ENCODE peak calls at places on chromosomes 16 and 17, in nine cellular contexts. X is GM10248; O is PC-9; H is mammary epithelial cell; A is fibroblast of lung; B is left ventricle myocardium inferior; I is CD4-positive, alpha-beta T cell; Y is AG10803; P is testis. L is an unnamed sample.
A peak's percentile ranks its signal among the peaks of the same experiment; 100 is the strongest.

GRCh38 chr16:56005958-56006357 is 130.8 kb upstream of the CES5A start:
- DNase-seq in X (no peak), O (no peak), H (no peak), A (no peak), B (no peak), I (no peak), Y (no peak), P (no peak), L (no peak)

GRCh38 chr17:55817273-55817709 is 66.4 kb downstream of the PCTP start:
- DNase-seq in X (no peak), O (no peak), H (no peak), A (no peak), B (no peak), I (no peak), Y (no peak), P (no peak), L (no peak)

GRCh38 chr17:43446773-43447172 is 37.0 kb upstream of the DHX8 start:
- DNase-seq in X (no peak), O (no peak), H (no peak), A (no peak), B (no peak), I (no peak), Y (no peak), P (no peak), L (no peak)

GRCh38 chr16:720507-720989 is 398 bp upstream of the ANTKMT start:
- DNase-seq in X (peak; percentile 74), O (no peak), H (no peak), A (peak; percentile 59), B (peak; percentile 46), I (no peak), Y (peak; percentile 59), P (peak; percentile 57), L (peak; percentile 39)

GRCh38 chr16:81473561-81473960 is 29.0 kb downstream of the CMIP start:
- DNase-seq in X (no peak), O (no peak), H (no peak), A (peak; percentile 75), B (peak; percentile 25), I (no peak), Y (no peak), P (no peak), L (no peak)

GRCh38 chr16:27408012-27408601 is 6.1 kb downstream of the IL21R start:
- DNase-seq in X (peak; percentile 57), O (no peak), H (peak; percentile 65), A (peak; percentile 65), B (no peak), I (no peak), Y (peak; percentile 42), P (no peak), L (peak; percentile 66)

GRCh38 chr16:21568502-21569189 is 30.7 kb upstream of the METTL9 start:
- DNase-seq in X (no peak), O (peak; percentile 62), H (peak; percentile 38), A (no peak), B (no peak), I (no peak), Y (no peak), P (no peak), L (no peak)

GRCh38 chr16:4098496-4098895 is 17.7 kb downstream of the ADCY9 start:
- DNase-seq in X (no peak), O (no peak), H (no peak), A (peak; percentile 57), B (no peak), I (no peak), Y (no peak), P (no peak), L (peak; percentile 9)

GRCh38 chr16:87199901-87200300 is 117.3 kb downstream of the C16orf95 start:
- DNase-seq in X (no peak), O (no peak), H (no peak), A (no peak), B (no peak), I (no peak), Y (no peak), P (no peak), L (no peak)

GRCh38 chr16:51813609-51814008 is 662.5 kb upstream of the SALL1 start:
- DNase-seq in X (no peak), O (no peak), H (no peak), A (no peak), B (no peak), I (no peak), Y (no peak), P (no peak), L (no peak)

GRCh38 chr17:81204578-81204977 is 18.2 kb downstream of the CEP131 start:
- DNase-seq in X (no peak), O (no peak), H (no peak), A (no peak), B (no peak), I (no peak), Y (no peak), P (no peak), L (no peak)

GRCh38 chr16:16817203-16817602 is 438.3 kb downstream of the NPIPA7 start:
- DNase-seq in X (no peak), O (no peak), H (no peak), A (no peak), B (no peak), I (no peak), Y (no peak), P (no peak), L (no peak)

GRCh38 chr17:57940653-57941329 is 14.4 kb downstream of the CUEDC1 start:
- DNase-seq in X (peak; percentile 50), O (peak; percentile 71), H (no peak), A (no peak), B (no peak), I (no peak), Y (no peak), P (no peak), L (no peak)

GRCh38 chr17:41687828-41688640 is 651 bp upstream of the EIF1 start:
- DNase-seq in X (no peak), O (peak; percentile 44), H (peak; percentile 66), A (no peak), B (peak; percentile 47), I (peak; percentile 48), Y (no peak), P (peak; percentile 77), L (no peak)
- TF ChIP-seq CTCF in X (peak; percentile 39), O (peak; percentile 69), H (peak; percentile 34), A (no peak), B (peak; percentile 26), I (peak; percentile 58), Y (peak; percentile 36), P (no peak), L (peak; percentile 76)

DNA sequence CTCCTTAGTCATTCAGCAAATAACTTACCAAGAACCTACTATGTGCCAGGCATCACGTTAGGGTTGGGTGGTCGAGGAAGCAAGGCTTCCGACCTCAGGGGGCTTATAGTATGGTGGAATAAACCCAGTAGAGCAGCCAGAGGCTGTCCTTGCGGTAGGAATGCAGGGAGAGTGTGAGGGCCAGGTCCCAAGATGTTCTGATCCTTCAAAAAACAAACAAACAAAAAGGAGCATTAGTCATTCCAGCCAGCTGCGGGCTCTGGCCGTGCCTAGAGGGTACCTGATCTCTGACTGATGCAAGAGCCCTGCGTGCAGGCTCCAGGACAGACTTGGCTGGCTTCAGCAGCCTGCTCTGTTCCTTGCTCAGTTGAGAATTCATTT is 18.2 kb downstream of the CYB5D2 start:
- DNase-seq in X (no peak), O (peak; percentile 96), H (peak; percentile 90), A (peak; percentile 89), B (no peak), I (no peak), Y (peak; percentile 72), P (no peak), L (peak; percentile 89)
- TF ChIP-seq CTCF in X (no peak), O (peak; percentile 55), H (peak; percentile 29), A (peak; percentile 51), B (no peak), I (no peak), Y (peak; percentile 29), P (no peak), L (peak; percentile 73)

GRCh38 chr16:89163297-89163696 is 8.3 kb upstream of the CDH15 start:
- DNase-seq in X (no peak), O (no peak), H (no peak), A (no peak), B (no peak), I (no peak), Y (no peak), P (no peak), L (no peak)
- TF ChIP-seq CTCF in X (no peak), O (no peak), H (no peak), A (no peak), B (no peak), I (no peak), Y (no peak), P (no peak), L (no peak)

GRCh38 chr16:89287777-89288576 is 70.5 kb downstream of the ZNF778 start:
- DNase-seq in X (no peak), O (no peak), H (no peak), A (no peak), B (no peak), I (no peak), Y (no peak), P (no peak), L (no peak)
- TF ChIP-seq CTCF in X (no peak), O (no peak), H (no peak), A (no peak), B (no peak), I (no peak), Y (no peak), P (no peak), L (no peak)

DNA sequence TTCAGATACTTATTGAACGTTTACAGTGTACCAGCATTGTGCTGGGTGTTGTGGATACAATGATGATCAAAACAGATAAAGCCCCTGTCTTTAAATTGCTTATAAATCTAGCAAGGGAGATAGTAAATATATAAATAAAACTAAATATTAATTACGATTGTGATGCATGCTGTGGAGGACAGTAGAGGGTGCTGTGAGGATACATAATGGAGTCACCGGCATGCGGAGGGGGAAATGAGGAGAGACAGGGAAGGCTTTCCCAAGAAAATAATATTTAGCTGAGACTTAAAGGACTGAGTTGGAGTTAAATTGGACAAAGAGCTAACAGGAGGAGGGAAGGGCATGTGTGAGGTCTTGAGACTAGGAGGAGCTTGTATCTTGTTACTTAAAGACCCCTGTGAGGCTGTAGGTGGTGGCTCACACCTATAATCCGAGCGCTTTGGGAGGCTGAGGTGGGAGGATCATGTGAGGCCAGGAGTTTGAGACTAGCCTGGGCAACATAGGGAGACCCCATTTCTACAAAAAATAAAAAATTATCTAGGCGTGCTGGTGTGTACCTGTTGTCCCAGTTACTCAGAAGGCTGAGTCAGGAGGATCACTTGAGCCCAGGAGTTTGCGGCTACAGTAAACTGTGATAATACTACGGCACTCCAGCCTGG is 2.4 kb downstream of the DHRS7B start:
- DNase-seq in X (no peak), O (no peak), H (no peak), A (peak; percentile 72), B (no peak), I (no peak), Y (peak; percentile 81), P (peak; percentile 62), L (peak; percentile 52)
- TF ChIP-seq CTCF in X (peak; percentile 36), O (peak; percentile 56), H (peak; percentile 41), A (peak; percentile 58), B (peak; percentile 70), I (no peak), Y (peak; percentile 80), P (peak; percentile 39), L (peak; percentile 77)